ENCODE peak calls at places on chromosomes 6 and 20, in five cellular contexts. A is cardiac septum, L is T-helper 17 cell, R is GM20000, M is left cardiac atrium. S is an unnamed sample.

GRCh38 chr20:13543783-13544182 is 94.9 kb downstream of the TASP1 start:
- DNase-seq in L (no peak), R (no peak), A (no peak), M (no peak), S (no peak)

GRCh38 chr6:145830612-145831011 is 16.0 kb upstream of the FBXO30 start:
- DNase-seq in L (no peak), R (no peak), M (no peak), A (no peak), S (no peak)

GRCh38 chr20:40741507-40742106 is 52.6 kb upstream of the MAFB start:
- DNase-seq in M (peak; percentile 38), L (no peak), A (no peak), R (peak; percentile 48), S (no peak)

GRCh38 chr6:159134701-159135364 is 34.4 kb upstream of the FNDC1 start:
- DNase-seq in L (peak; percentile 70), M (peak; percentile 55), R (peak; percentile 78), A (no peak), S (no peak)

GRCh38 chr6:31740397-31741223 is 805 bp downstream of the MSH5 start:
- DNase-seq in L (no peak), R (no peak), A (no peak), M (no peak), S (no peak)

GRCh38 chr6:33621396-33622388 is 570 bp downstream of the ITPR3 start:
- DNase-seq in A (no peak), L (no peak), M (peak; percentile 62), R (peak; percentile 67), S (no peak)

GRCh38 chr20:41394081-41394480 is 27.5 kb upstream of the EMILIN3 start:
- DNase-seq in M (no peak), A (no peak), L (no peak), R (no peak), S (no peak)

GRCh38 chr6:81900616-81901015 is 148.1 kb upstream of the TENT5A start:
- DNase-seq in R (no peak), M (no peak), L (no peak), A (no peak), S (no peak)

GRCh38 chr20:62457098-62457497 is 18.7 kb downstream of the GATA5 start:
- DNase-seq in A (no peak), R (no peak), M (no peak), L (no peak), S (no peak)

GRCh38 chr6:86728976-86729375 is 208.4 kb upstream of the HTR1E start:
- DNase-seq in R (no peak), A (no peak), L (no peak), M (no peak), S (no peak)